ENCODE peak calls at places on chromosomes 7 and 10, in six cellular contexts. W, Q, E, K, X and O are unnamed samples.
A peak's percentile ranks its signal among the peaks of the same experiment; 100 is the strongest.

GRCh38 chr10:50033481-50033880 is 34.3 kb upstream of the WASHC2A start:
- DNase-seq in W (peak; percentile 39), Q (no peak), E (peak; percentile 11), K (no peak), X (no peak), O (no peak)

GRCh38 chr7:94602181-94602580 is 53.8 kb downstream of the SGCE start:
- DNase-seq in W (no peak), Q (no peak), E (no peak), K (no peak), X (no peak), O (no peak)

GRCh38 chr7:29091121-29091601 is 55.2 kb downstream of the CPVL start:
- DNase-seq in W (no peak), Q (no peak), E (no peak), K (no peak), X (peak; percentile 52), O (no peak)

GRCh38 chr7:112199035-112199655 is 7.1 kb downstream of the DOCK4 start:
- DNase-seq in W (no peak), Q (no peak), E (peak; percentile 63), K (peak; percentile 82), X (no peak), O (no peak)

GRCh38 chr7:133298080-133298479 is 45.2 kb downstream of the EXOC4 start:
- DNase-seq in W (no peak), Q (no peak), E (no peak), K (no peak), X (no peak), O (no peak)

GRCh38 chr10:34131152-34131551 is 683.9 kb downstream of the PARD3 start:
- DNase-seq in W (no peak), Q (no peak), E (no peak), K (no peak), X (no peak), O (no peak)

GRCh38 chr10:117137031-117137910 is 799 bp downstream of the VAX1 start:
- DNase-seq in W (no peak), Q (no peak), E (no peak), K (no peak), X (no peak), O (no peak)

GRCh38 chr10:14332895-14333294 is 2.2 kb upstream of the FRMD4A start:
- DNase-seq in W (no peak), Q (no peak), E (no peak), K (no peak), X (no peak), O (no peak)

GRCh38 chr10:52679117-52679516 is 93.5 kb downstream of the MBL2 start:
- DNase-seq in W (no peak), Q (no peak), E (no peak), K (no peak), X (no peak), O (no peak)

GRCh38 chr7:95318501-95318900 is 5.8 kb downstream of the PON1 start:
- DNase-seq in W (no peak), Q (peak; percentile 77), E (no peak), K (no peak), X (no peak), O (no peak)

GRCh38 chr10:132255489-132256344 is 52.0 kb downstream of the STK32C start:
- DNase-seq in W (no peak), Q (no peak), E (no peak), K (peak; percentile 37), X (no peak), O (no peak)

GRCh38 chr10:43045246-43045621 is 31.6 kb upstream of the RET start:
- DNase-seq in W (no peak), Q (peak; percentile 33), E (no peak), K (no peak), X (no peak), O (peak; percentile 81)

GRCh38 chr10:32955299-32955772 is 2.7 kb downstream of the ITGB1 start:
- DNase-seq in W (no peak), Q (no peak), E (no peak), K (no peak), X (no peak), O (no peak)

GRCh38 chr10:132182591-132182990 is 4.2 kb upstream of the DPYSL4 start:
- DNase-seq in W (no peak), Q (no peak), E (no peak), K (no peak), X (no peak), O (peak; percentile 11)

GRCh38 chr10:43069597-43069996 is 7.3 kb upstream of the RET start:
- DNase-seq in W (no peak), Q (no peak), E (no peak), K (no peak), X (no peak), O (peak; percentile 58)

GRCh38 chr7:34807548-34808340 is 149.7 kb downstream of the NPSR1 start:
- DNase-seq in W (no peak), Q (no peak), E (no peak), K (no peak), X (no peak), O (no peak)

GRCh38 chr7:95933618-95934017 is 161.3 kb downstream of the DYNC1I1 start:
- DNase-seq in W (no peak), Q (no peak), E (no peak), K (no peak), X (no peak), O (no peak)

GRCh38 chr7:97018126-97018601 is 6.5 kb downstream of the DLX5 start:
- DNase-seq in W (no peak), Q (no peak), E (no peak), K (no peak), X (no peak), O (no peak)

GRCh38 chr7:85097844-85098243 is 89.0 kb downstream of the SEMA3D start:
- DNase-seq in W (no peak), Q (no peak), E (no peak), K (no peak), X (no peak), O (no peak)

GRCh38 chr7:128221929-128222403 is 19.1 kb upstream of the LEP start:
- DNase-seq in W (no peak), Q (no peak), E (peak; percentile 53), K (peak; percentile 78), X (no peak), O (no peak)

GRCh38 chr7:68699090-68699711 is 899.1 kb upstream of the AUTS2 start:
- DNase-seq in W (peak; percentile 83), Q (no peak), E (peak; percentile 78), K (no peak), X (no peak), O (no peak)

GRCh38 chr7:98251251-98251843 is 685 bp downstream of the TECPR1 start:
- DNase-seq in W (no peak), Q (peak; percentile 64), E (no peak), K (peak; percentile 30), X (no peak), O (no peak)

GRCh38 chr10:14261341-14261740 is 69.4 kb downstream of the FRMD4A start:
- DNase-seq in W (no peak), Q (no peak), E (no peak), K (no peak), X (no peak), O (no peak)

GRCh38 chr7:55134786-55135185 is 116.0 kb downstream of the EGFR start:
- DNase-seq in W (no peak), Q (no peak), E (no peak), K (no peak), X (no peak), O (no peak)

GRCh38 chr7:142879060-142879459 is 6.5 kb downstream of the TRPV6 start:
- DNase-seq in W (no peak), Q (no peak), E (no peak), K (no peak), X (no peak), O (no peak)

GRCh38 chr10:116316533-116316932 is 7.7 kb upstream of the CCDC172 start:
- DNase-seq in W (no peak), Q (no peak), E (no peak), K (peak; percentile 12), X (no peak), O (no peak)

GRCh38 chr10:100972904-100973535 is 3.7 kb downstream of the SEMA4G start:
- DNase-seq in W (no peak), Q (peak; percentile 43), E (no peak), K (no peak), X (no peak), O (no peak)

GRCh38 chr7:51246258-51247245 is 70.1 kb downstream of the COBL start:
- DNase-seq in W (no peak), Q (no peak), E (no peak), K (no peak), X (no peak), O (no peak)

GRCh38 chr7:131346885-131347592 is 19.4 kb downstream of the MKLN1 start:
- DNase-seq in W (no peak), Q (no peak), E (no peak), K (no peak), X (no peak), O (no peak)

GRCh38 chr7:12234334-12234733 is 23.2 kb downstream of the TMEM106B start:
- DNase-seq in W (no peak), Q (no peak), E (no peak), K (no peak), X (no peak), O (no peak)

GRCh38 chr10:89134963-89135362 is 72.2 kb downstream of the CH25H start:
- DNase-seq in W (no peak), Q (no peak), E (no peak), K (no peak), X (no peak), O (no peak)

GRCh38 chr7:72924417-72924747 is 513 bp upstream of the POM121 start:
- DNase-seq in W (no peak), Q (no peak), E (no peak), K (no peak), X (no peak), O (no peak)

GRCh38 chr7:66748791-66749190 is 8.3 kb downstream of the RABGEF1 start:
- DNase-seq in W (no peak), Q (peak; percentile 78), E (peak; percentile 13), K (no peak), X (no peak), O (no peak)

GRCh38 chr10:70551971-70552422 is 50.5 kb downstream of the PRF1 start:
- DNase-seq in W (peak; percentile 83), Q (no peak), E (peak; percentile 93), K (no peak), X (no peak), O (no peak)

GRCh38 chr7:119640326-119640725 is 632.6 kb upstream of the KCND2 start:
- DNase-seq in W (no peak), Q (no peak), E (no peak), K (no peak), X (no peak), O (no peak)

GRCh38 chr10:35442592-35442991 is 106.3 kb downstream of the CCNY start:
- DNase-seq in W (no peak), Q (no peak), E (no peak), K (no peak), X (no peak), O (no peak)
- TF ChIP-seq CTCF in W (no peak), Q (no peak), E (no peak), K (no peak), X (no peak), O (no peak)

GRCh38 chr10:126250527-126251310 is 137.6 kb downstream of the ADAM12 start:
- DNase-seq in W (no peak), Q (no peak), E (peak; percentile 55), K (no peak), X (no peak), O (no peak)
- TF ChIP-seq CTCF in W (no peak), Q (no peak), E (no peak), K (no peak), X (no peak), O (no peak)

GRCh38 chr10:18651324-18652007 is at the start of gene NSUN6:
- DNase-seq in W (peak; percentile 58), Q (peak; percentile 95), E (peak; percentile 88), K (peak; percentile 85), X (peak; percentile 91), O (no peak)
- TF ChIP-seq CTCF in W (no peak), Q (no peak), E (no peak), K (no peak), X (peak; percentile 14), O (peak; percentile 63)

GRCh38 chr10:98262571-98262970 is 5.4 kb downstream of the LOXL4 start:
- DNase-seq in W (no peak), Q (peak; percentile 80), E (peak; percentile 45), K (peak; percentile 81), X (no peak), O (no peak)
- TF ChIP-seq CTCF in W (peak; percentile 41), Q (peak; percentile 76), E (peak; percentile 40), K (peak; percentile 55), X (no peak), O (peak; percentile 69)